ENCODE peak calls at places on chromosomes 3 and 15, in four cellular contexts. One of them, this sample, is unnamed.

GRCh38 chr3:14297784-14298236 is 104.6 kb upstream of the SLC6A6 start:
- DNase-seq in K562: no peak
- DNase-seq in GM12878: no peak
- DNase-seq in HepG2: no peak
- DNase-seq in this sample: no peak

GRCh38 chr3:194245975-194246561 is 105.1 kb downstream of the CPN2 start:
- DNase-seq in K562: peak; percentile 38
- DNase-seq in GM12878: no peak
- DNase-seq in HepG2: no peak
- DNase-seq in this sample: no peak

GRCh38 chr3:124118397-124118796 is 126.5 kb upstream of the ROPN1 start:
- DNase-seq in K562: no peak
- DNase-seq in GM12878: no peak
- DNase-seq in HepG2: no peak
- DNase-seq in this sample: no peak

GRCh38 chr3:61625429-61625828 is 64.1 kb downstream of the PTPRG start:
- DNase-seq in K562: no peak
- DNase-seq in GM12878: no peak
- DNase-seq in HepG2: no peak
- DNase-seq in this sample: no peak

GRCh38 chr15:83613716-83614115 is 40.2 kb upstream of the ADAMTSL3 start:
- DNase-seq in K562: no peak
- DNase-seq in GM12878: no peak
- DNase-seq in HepG2: no peak
- DNase-seq in this sample: no peak

GRCh38 chr3:175398676-175399075 is 539.5 kb downstream of the NAALADL2 start:
- DNase-seq in K562: no peak
- DNase-seq in GM12878: no peak
- DNase-seq in HepG2: no peak
- DNase-seq in this sample: no peak

GRCh38 chr3:188834349-188834748 is 337.4 kb upstream of the TPRG1 start:
- DNase-seq in K562: no peak
- DNase-seq in GM12878: no peak
- DNase-seq in HepG2: no peak
- DNase-seq in this sample: no peak

GRCh38 chr15:96325579-96326331 is 4.7 kb upstream of the NR2F2 start:
- DNase-seq in K562: no peak
- DNase-seq in GM12878: no peak
- DNase-seq in HepG2: no peak
- DNase-seq in this sample: no peak

GRCh38 chr3:183266454-183266853 is 13.4 kb downstream of the B3GNT5 start:
- DNase-seq in K562: no peak
- DNase-seq in GM12878: no peak
- DNase-seq in HepG2: no peak
- DNase-seq in this sample: no peak

GRCh38 chr3:182183716-182184430 is 472.1 kb downstream of the SOX2 start:
- DNase-seq in K562: no peak
- DNase-seq in GM12878: no peak
- DNase-seq in HepG2: no peak
- DNase-seq in this sample: no peak

GRCh38 chr3:197847866-197848401 is 56.9 kb downstream of the LRCH3 start:
- DNase-seq in K562: peak; percentile 15
- DNase-seq in GM12878: peak; percentile 58
- DNase-seq in HepG2: no peak
- DNase-seq in this sample: no peak

GRCh38 chr3:156637480-156638022 is 36.8 kb upstream of the TIPARP start:
- DNase-seq in K562: no peak
- DNase-seq in GM12878: no peak
- DNase-seq in HepG2: no peak
- DNase-seq in this sample: no peak

GRCh38 chr15:93488157-93488803 is 399.3 kb upstream of the RGMA start:
- DNase-seq in K562: no peak
- DNase-seq in GM12878: no peak
- DNase-seq in HepG2: no peak
- DNase-seq in this sample: no peak

GRCh38 chr15:51199541-51199940 is 104.8 kb upstream of the TNFAIP8L3 start:
- DNase-seq in K562: no peak
- DNase-seq in GM12878: no peak
- DNase-seq in HepG2: no peak
- DNase-seq in this sample: no peak

GRCh38 chr3:46542344-46542743 is 23.8 kb downstream of the LRRC2 start:
- DNase-seq in K562: no peak
- DNase-seq in GM12878: no peak
- DNase-seq in HepG2: no peak
- DNase-seq in this sample: no peak

GRCh38 chr3:125043599-125044151 is 12.1 kb downstream of the HEG1 start:
- DNase-seq in K562: no peak
- DNase-seq in GM12878: no peak
- DNase-seq in HepG2: no peak
- DNase-seq in this sample: no peak

GRCh38 chr15:29127506-29128430 is 141.9 kb downstream of the NSMCE3 start:
- DNase-seq in K562: no peak
- DNase-seq in GM12878: no peak
- DNase-seq in HepG2: no peak
- DNase-seq in this sample: no peak

GRCh38 chr3:75294124-75294523 is 370.0 kb upstream of the FRG2C start:
- DNase-seq in K562: peak; percentile 29
- DNase-seq in GM12878: no peak
- DNase-seq in HepG2: peak; percentile 2
- DNase-seq in this sample: peak; percentile 7

GRCh38 chr3:189123595-189124387 is 48.0 kb upstream of the TPRG1 start:
- DNase-seq in K562: no peak
- DNase-seq in GM12878: no peak
- DNase-seq in HepG2: no peak
- DNase-seq in this sample: no peak

GRCh38 chr15:36358094-36358961 is 221.1 kb upstream of the CDIN1 start:
- DNase-seq in K562: no peak
- DNase-seq in GM12878: no peak
- DNase-seq in HepG2: no peak
- DNase-seq in this sample: no peak

GRCh38 chr15:55942332-55942731 is 51.1 kb downstream of the NEDD4 start:
- DNase-seq in K562: no peak
- DNase-seq in GM12878: no peak
- DNase-seq in HepG2: no peak
- DNase-seq in this sample: no peak

GRCh38 chr15:28935316-28935715 is 49.5 kb downstream of the APBA2 start:
- DNase-seq in K562: peak; percentile 66
- DNase-seq in GM12878: no peak
- DNase-seq in HepG2: peak; percentile 58
- DNase-seq in this sample: no peak

GRCh38 chr15:50905055-50905454 is 3.4 kb upstream of the AP4E1 start:
- DNase-seq in K562: no peak
- DNase-seq in GM12878: no peak
- DNase-seq in HepG2: no peak
- DNase-seq in this sample: no peak

GRCh38 chr3:171198781-171199472 is 172.4 kb upstream of the SLC2A2 start:
- DNase-seq in K562: peak; percentile 19
- DNase-seq in GM12878: no peak
- DNase-seq in HepG2: no peak
- DNase-seq in this sample: no peak

GRCh38 chr3:4419920-4420319 is 47.1 kb downstream of the SUMF1 start:
- DNase-seq in K562: no peak
- DNase-seq in GM12878: no peak
- DNase-seq in HepG2: no peak
- DNase-seq in this sample: no peak

GRCh38 chr3:99620976-99621375 is 17.4 kb upstream of the COL8A1 start:
- DNase-seq in K562: no peak
- DNase-seq in GM12878: no peak
- DNase-seq in HepG2: no peak
- DNase-seq in this sample: no peak

GRCh38 chr15:33067456-33067855 is 127.1 kb downstream of the FMN1 start:
- DNase-seq in K562: no peak
- DNase-seq in GM12878: no peak
- DNase-seq in HepG2: no peak
- DNase-seq in this sample: no peak
- TF ChIP-seq HDAC6 in K562: no peak
- TF ChIP-seq HDAC6 in GM12878: no peak
- TF ChIP-seq HDAC6 in HepG2: no peak
- TF ChIP-seq HDAC6 in this sample: no peak

GRCh38 chr15:91940466-91941381 is 87.2 kb downstream of the SLCO3A1 start:
- DNase-seq in K562: no peak
- DNase-seq in GM12878: no peak
- DNase-seq in HepG2: no peak
- DNase-seq in this sample: no peak
- TF ChIP-seq HDAC6 in K562: no peak
- TF ChIP-seq HDAC6 in GM12878: no peak
- TF ChIP-seq HDAC6 in HepG2: no peak
- TF ChIP-seq HDAC6 in this sample: no peak

GRCh38 chr3:54053201-54053600 is 69.2 kb upstream of the CACNA2D3 start:
- DNase-seq in K562: no peak
- DNase-seq in GM12878: no peak
- DNase-seq in HepG2: no peak
- DNase-seq in this sample: no peak

GRCh38 chr3:54053882-54054281 is 68.5 kb upstream of the CACNA2D3 start:
- DNase-seq in K562: no peak
- DNase-seq in GM12878: no peak
- DNase-seq in HepG2: no peak
- DNase-seq in this sample: no peak

GRCh38 chr3:54056521-54056920 is 65.8 kb upstream of the CACNA2D3 start:
- DNase-seq in K562: no peak
- DNase-seq in GM12878: no peak
- DNase-seq in HepG2: no peak
- DNase-seq in this sample: no peak
- TF ChIP-seq HDAC6 in K562: no peak
- TF ChIP-seq HDAC6 in GM12878: no peak
- TF ChIP-seq HDAC6 in HepG2: no peak
- TF ChIP-seq HDAC6 in this sample: no peak

DNA sequence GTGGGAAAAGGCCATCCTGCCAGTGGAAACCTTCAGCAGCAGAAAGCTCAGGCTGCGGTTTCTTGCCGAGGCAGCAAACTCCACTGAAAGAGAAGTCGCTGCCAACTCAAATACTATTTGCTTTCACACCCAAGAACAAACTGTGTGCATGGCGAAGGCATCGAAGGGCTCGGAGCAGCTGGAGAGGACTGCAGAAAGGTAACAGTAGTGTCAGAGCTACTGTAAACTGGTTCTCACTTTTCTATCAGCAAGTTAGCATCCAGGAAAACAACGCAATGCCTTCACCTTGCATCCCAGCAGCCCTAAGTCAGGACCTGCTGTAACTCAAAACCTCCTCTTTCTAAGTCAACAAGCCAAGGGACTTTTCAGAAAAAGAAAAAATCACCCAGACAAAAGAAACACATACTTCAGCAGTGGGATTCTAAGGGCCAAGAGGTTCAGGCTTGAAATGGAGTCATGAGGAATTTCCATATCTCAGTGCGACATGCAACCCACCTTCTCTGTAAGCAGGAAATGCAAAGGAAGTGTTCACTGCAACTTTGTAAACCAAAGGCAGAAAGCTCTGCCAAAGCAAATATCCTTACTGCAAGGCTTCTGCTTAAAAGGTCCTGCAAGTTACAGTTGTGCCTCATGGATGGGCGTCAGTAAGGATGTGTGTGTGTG is 193.5 kb downstream of the FOXP1 start:
- DNase-seq in K562: no peak
- DNase-seq in GM12878: no peak
- DNase-seq in HepG2: peak; percentile 39
- DNase-seq in this sample: peak; percentile 29
- TF ChIP-seq HDAC6 in K562: no peak
- TF ChIP-seq HDAC6 in GM12878: no peak
- TF ChIP-seq HDAC6 in HepG2: no peak
- TF ChIP-seq HDAC6 in this sample: no peak

GRCh38 chr3:37955918-37956317 is 34.7 kb upstream of the VILL start:
- DNase-seq in K562: no peak
- DNase-seq in GM12878: no peak
- DNase-seq in HepG2: no peak
- DNase-seq in this sample: no peak
- TF ChIP-seq HDAC6 in K562: no peak
- TF ChIP-seq HDAC6 in GM12878: no peak
- TF ChIP-seq HDAC6 in HepG2: no peak
- TF ChIP-seq HDAC6 in this sample: no peak

DNA sequence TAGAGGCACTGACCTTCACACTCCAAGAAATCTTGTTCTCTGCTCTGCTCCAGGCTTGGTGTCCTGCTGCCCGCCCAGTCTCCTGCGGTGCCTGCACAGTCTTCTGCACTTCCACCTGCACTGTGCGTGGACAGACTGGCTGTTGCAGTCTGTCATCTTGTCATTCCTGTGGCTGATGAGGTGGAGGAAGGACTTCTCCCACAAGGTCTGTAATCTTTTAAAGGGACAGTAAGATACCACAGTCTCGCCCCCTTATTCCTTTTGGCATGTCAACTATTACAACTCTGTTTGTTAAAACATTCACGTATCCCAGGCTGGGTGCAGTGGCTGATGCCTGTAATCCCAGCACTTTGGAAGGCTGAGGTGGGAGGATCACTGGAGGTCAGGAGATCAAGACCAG is 54.1 kb upstream of the IGF2BP2 start:
- DNase-seq in K562: no peak
- DNase-seq in GM12878: no peak
- DNase-seq in HepG2: no peak
- DNase-seq in this sample: no peak
- TF ChIP-seq HDAC6 in K562: no peak
- TF ChIP-seq HDAC6 in GM12878: no peak
- TF ChIP-seq HDAC6 in HepG2: no peak
- TF ChIP-seq HDAC6 in this sample: no peak